ENCODE peak calls at places on chromosomes 12 and 14, in nine cellular contexts. A is natural killer cell, R is RWPE1, P is fibroblast of the aortic adventitia, K is heart left ventricle, B is AG09319, N is choroid plexus epithelial cell, I is AG10803, D is ovary. Z is an unnamed sample.

GRCh38 chr14:101823511-101824120 is 62.1 kb downstream of the PPP2R5C start:
- DNase-seq in A (peak), R (no peak), P (peak), K (no peak), B (no peak), N (no peak), I (no peak), D (peak), Z (no peak)

GRCh38 chr12:104504151-104504550 is 47.4 kb downstream of the CHST11 start:
- DNase-seq in A (no peak), R (no peak), P (no peak), K (no peak), B (no peak), N (no peak), I (no peak), D (no peak), Z (no peak)

GRCh38 chr12:63040526-63041220 is 105.7 kb upstream of the PPM1H start:
- DNase-seq in A (no peak), R (no peak), P (no peak), K (no peak), B (no peak), N (no peak), I (no peak), D (no peak), Z (no peak)

GRCh38 chr12:74031045-74031444 is 506.6 kb upstream of the ATXN7L3B start:
- DNase-seq in A (no peak), R (no peak), P (no peak), K (no peak), B (no peak), N (no peak), I (no peak), D (no peak), Z (no peak)

GRCh38 chr14:51651388-51652167 is at the start of gene FRMD6:
- DNase-seq in A (peak), R (peak), P (peak), K (peak), B (peak), N (peak), I (peak), D (peak), Z (peak)

GRCh38 chr12:11553871-11554533 is 95.5 kb upstream of the ETV6 start:
- DNase-seq in A (no peak), R (peak), P (peak), K (no peak), B (peak), N (peak), I (peak), D (peak), Z (peak)

GRCh38 chr12:54126696-54127537 is 61.9 kb downstream of the SMUG1 start:
- DNase-seq in A (no peak), R (no peak), P (peak), K (peak), B (no peak), N (no peak), I (peak), D (peak), Z (peak)

GRCh38 chr14:70622111-70622712 is 19.5 kb upstream of the TTC9 start:
- DNase-seq in A (no peak), R (peak), P (peak), K (no peak), B (no peak), N (peak), I (peak), D (no peak), Z (peak)

GRCh38 chr14:96352708-96353107 is 10.4 kb downstream of the ATG2B start:
- DNase-seq in A (no peak), R (no peak), P (no peak), K (no peak), B (no peak), N (peak), I (no peak), D (no peak), Z (no peak)

GRCh38 chr12:52119398-52120254 is 40.1 kb downstream of the SMIM41 start:
- DNase-seq in A (no peak), R (peak), P (peak), K (no peak), B (no peak), N (peak), I (no peak), D (no peak), Z (peak)

GRCh38 chr12:30687265-30687986 is 8.2 kb downstream of the IPO8 start:
- DNase-seq in A (no peak), R (no peak), P (peak), K (no peak), B (no peak), N (peak), I (peak), D (no peak), Z (no peak)

GRCh38 chr14:81132492-81132891 is 88.3 kb downstream of the GTF2A1 start:
- DNase-seq in A (no peak), R (no peak), P (no peak), K (no peak), B (no peak), N (no peak), I (no peak), D (no peak), Z (no peak)

GRCh38 chr12:106917503-106917902 is 38.2 kb upstream of the TMEM263 start:
- DNase-seq in A (no peak), R (no peak), P (no peak), K (no peak), B (no peak), N (no peak), I (no peak), D (no peak), Z (no peak)

GRCh38 chr12:2172486-2173214 is 119.9 kb downstream of the CACNA1C start:
- DNase-seq in A (no peak), R (no peak), P (no peak), K (no peak), B (no peak), N (no peak), I (no peak), D (no peak), Z (no peak)

GRCh38 chr12:24750263-24750662 is 198.6 kb downstream of the BCAT1 start:
- DNase-seq in A (no peak), R (no peak), P (no peak), K (no peak), B (no peak), N (no peak), I (no peak), D (no peak), Z (no peak)

GRCh38 chr12:80590085-80590484 is 117.3 kb upstream of the MYF6 start:
- DNase-seq in A (no peak), R (no peak), P (no peak), K (no peak), B (no peak), N (no peak), I (peak), D (no peak), Z (no peak)

GRCh38 chr14:99574099-99574880 is 29.7 kb downstream of the CCDC85C start:
- DNase-seq in A (no peak), R (peak), P (peak), K (peak), B (no peak), N (peak), I (peak), D (peak), Z (peak)

GRCh38 chr12:65778268-65779090 is 45.8 kb upstream of the HMGA2 start:
- DNase-seq in A (no peak), R (peak), P (peak), K (no peak), B (peak), N (no peak), I (peak), D (no peak), Z (no peak)

GRCh38 chr12:108455706-108456105 is 59.4 kb upstream of the FICD start:
- DNase-seq in A (no peak), R (no peak), P (no peak), K (no peak), B (no peak), N (no peak), I (no peak), D (no peak), Z (no peak)

GRCh38 chr12:94584370-94584769 is 66.0 kb downstream of the TMCC3 start:
- DNase-seq in A (no peak), R (no peak), P (no peak), K (no peak), B (no peak), N (no peak), I (no peak), D (no peak), Z (no peak)

GRCh38 chr14:103444837-103445524 is 59.8 kb downstream of the MARK3 start:
- DNase-seq in A (no peak), R (no peak), P (peak), K (no peak), B (no peak), N (peak), I (no peak), D (no peak), Z (no peak)

GRCh38 chr14:81192594-81192993 is 28.2 kb downstream of the GTF2A1 start:
- DNase-seq in A (no peak), R (no peak), P (no peak), K (no peak), B (no peak), N (no peak), I (no peak), D (no peak), Z (no peak)

GRCh38 chr12:30822385-30823139 is 67.8 kb upstream of the CAPRIN2 start:
- DNase-seq in A (no peak), R (peak), P (peak), K (peak), B (no peak), N (peak), I (peak), D (peak), Z (peak)

GRCh38 chr14:100692859-100693558 is 33.7 kb upstream of the DLK1 start:
- DNase-seq in A (no peak), R (peak), P (peak), K (no peak), B (peak), N (peak), I (peak), D (no peak), Z (peak)

GRCh38 chr12:69354561-69355187 is 4.9 kb upstream of the YEATS4 start:
- DNase-seq in A (no peak), R (no peak), P (peak), K (no peak), B (no peak), N (no peak), I (no peak), D (no peak), Z (no peak)

GRCh38 chr14:103624860-103625259 is 4.2 kb upstream of the KLC1 start:
- DNase-seq in A (no peak), R (peak), P (peak), K (peak), B (peak), N (no peak), I (peak), D (peak), Z (peak)

GRCh38 chr14:72616294-72616693 is 277.6 kb downstream of the DPF3 start:
- DNase-seq in A (no peak), R (no peak), P (peak), K (no peak), B (peak), N (peak), I (no peak), D (no peak), Z (no peak)

GRCh38 chr14:90491221-90491867 is 94.5 kb downstream of the CALM1 start:
- DNase-seq in A (no peak), R (no peak), P (peak), K (peak), B (peak), N (peak), I (peak), D (peak), Z (no peak)

GRCh38 chr14:102538598-102539543 is 29.3 kb upstream of the ANKRD9 start:
- DNase-seq in A (no peak), R (no peak), P (no peak), K (no peak), B (no peak), N (no peak), I (no peak), D (no peak), Z (no peak)

GRCh38 chr12:50546441-50547318 is 41.9 kb downstream of the DIP2B start:
- DNase-seq in A (no peak), R (no peak), P (no peak), K (no peak), B (no peak), N (peak), I (peak), D (no peak), Z (no peak)

GRCh38 chr12:121789233-121789781 is 4.2 kb downstream of the RHOF start:
- DNase-seq in A (peak), R (no peak), P (no peak), K (peak), B (no peak), N (no peak), I (no peak), D (no peak), Z (no peak)

GRCh38 chr12:94304012-94304411 is 155.6 kb downstream of the PLXNC1 start:
- DNase-seq in A (no peak), R (no peak), P (no peak), K (no peak), B (no peak), N (no peak), I (no peak), D (no peak), Z (no peak)

GRCh38 chr12:91643763-91644162 is 461.1 kb upstream of the DCN start:
- DNase-seq in A (no peak), R (no peak), P (no peak), K (no peak), B (no peak), N (no peak), I (no peak), D (no peak), Z (no peak)

GRCh38 chr14:102927346-102927877 is 4.9 kb downstream of the AMN start:
- DNase-seq in A (no peak), R (peak), P (no peak), K (no peak), B (no peak), N (no peak), I (no peak), D (no peak), Z (peak)

GRCh38 chr12:54538136-54538700 is 11.2 kb upstream of the PDE1B start:
- DNase-seq in A (no peak), R (no peak), P (no peak), K (no peak), B (no peak), N (no peak), I (no peak), D (no peak), Z (no peak)

GRCh38 chr12:49684310-49684854 is 22.8 kb downstream of the FMNL3 start:
- DNase-seq in A (no peak), R (no peak), P (no peak), K (no peak), B (no peak), N (no peak), I (peak), D (no peak), Z (no peak)

GRCh38 chr14:88562831-88563686 is at the start of gene ZC3H14:
- DNase-seq in A (peak), R (peak), P (peak), K (peak), B (peak), N (peak), I (peak), D (peak), Z (peak)

GRCh38 chr14:88556581-88556980 is 1.8 kb upstream of the PTPN21 start:
- DNase-seq in A (no peak), R (no peak), P (peak), K (no peak), B (no peak), N (no peak), I (peak), D (no peak), Z (no peak)

GRCh38 chr14:88563845-88564244 is 1.0 kb downstream of the ZC3H14 start:
- DNase-seq in A (no peak), R (no peak), P (no peak), K (no peak), B (no peak), N (no peak), I (no peak), D (no peak), Z (no peak)

GRCh38 chr14:88562532-88562830 is 356 bp upstream of the ZC3H14 start:
- DNase-seq in A (no peak), R (no peak), P (no peak), K (no peak), B (no peak), N (no peak), I (no peak), D (no peak), Z (no peak)

DNA sequence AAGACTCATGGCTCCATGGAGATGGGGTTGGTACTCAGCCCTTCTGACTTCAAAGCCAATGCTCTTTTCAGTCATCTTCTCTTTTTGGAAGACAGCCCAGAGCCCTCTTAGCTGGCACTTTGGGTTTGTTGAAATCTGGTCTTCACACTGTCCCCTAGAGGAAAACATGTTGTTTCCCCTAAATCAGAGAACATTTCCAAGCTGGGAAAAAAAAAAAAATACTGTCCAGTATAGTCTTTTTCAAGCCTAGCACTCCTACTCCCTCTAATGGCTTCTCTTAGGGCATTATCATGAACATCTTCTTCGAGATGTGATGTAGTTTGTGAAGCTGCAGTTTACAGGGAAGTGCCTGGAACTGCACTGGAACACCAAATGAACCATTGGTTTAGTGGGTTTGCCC is 3.0 kb upstream of the ZC3H14 start:
- DNase-seq in A (no peak), R (no peak), P (peak), K (no peak), B (no peak), N (peak), I (peak), D (no peak), Z (no peak)
- TF ChIP-seq CTCF in A (no peak), R (no peak), P (peak), K (peak), B (peak), N (peak), I (peak), D (no peak), Z (no peak)

DNA sequence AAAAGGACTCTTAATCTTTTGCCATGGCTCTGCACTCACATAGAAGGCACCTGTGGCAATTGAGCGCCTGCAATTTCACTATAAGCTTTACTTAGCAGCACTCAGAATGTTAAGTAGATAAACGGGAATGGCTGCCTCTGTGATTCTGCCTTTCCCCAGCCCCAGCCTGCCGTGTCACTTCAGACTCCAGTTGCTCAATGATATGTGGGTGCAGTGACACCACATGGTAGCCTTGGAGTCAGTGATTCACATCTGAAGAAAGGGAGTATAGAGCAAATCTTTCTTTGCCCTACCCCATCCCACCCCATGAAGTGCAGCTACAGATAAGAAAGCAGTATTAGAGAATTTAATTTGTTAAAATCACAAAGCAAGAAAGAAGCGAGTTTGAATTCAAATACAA is 96.1 kb downstream of the ZFC3H1 start:
- DNase-seq in A (no peak), R (no peak), P (no peak), K (no peak), B (no peak), N (no peak), I (no peak), D (no peak), Z (no peak)
- TF ChIP-seq CTCF in A (no peak), R (no peak), P (no peak), K (no peak), B (no peak), N (no peak), I (no peak), D (no peak), Z (no peak)

GRCh38 chr14:78029471-78030372 is 140.5 kb upstream of the NRXN3 start:
- DNase-seq in A (no peak), R (no peak), P (peak), K (no peak), B (no peak), N (peak), I (no peak), D (no peak), Z (no peak)
- TF ChIP-seq CTCF in A (no peak), R (no peak), P (peak), K (no peak), B (no peak), N (peak), I (peak), D (no peak), Z (no peak)

GRCh38 chr12:111211910-111212757 is 156.8 kb downstream of the PHETA1 start:
- DNase-seq in A (no peak), R (no peak), P (no peak), K (no peak), B (no peak), N (peak), I (no peak), D (no peak), Z (no peak)
- TF ChIP-seq CTCF in A (no peak), R (no peak), P (no peak), K (no peak), B (no peak), N (no peak), I (no peak), D (no peak), Z (no peak)

GRCh38 chr12:72295744-72296143 is 23.6 kb downstream of the TRHDE start:
- DNase-seq in A (no peak), R (no peak), P (no peak), K (no peak), B (no peak), N (peak), I (no peak), D (no peak), Z (no peak)
- TF ChIP-seq CTCF in A (no peak), R (no peak), P (no peak), K (no peak), B (no peak), N (no peak), I (no peak), D (no peak), Z (no peak)

Z was measured in Calu3.